ENCODE peak calls at places on chromosome 6, in six cellular contexts. One of them, this sample, is unnamed.

GRCh38 chr6:104714796-104715195 is 144.9 kb downstream of the HACE1 start:
- DNase-seq in amniotic stem cell: no peak
- DNase-seq in GM12864: no peak
- DNase-seq in stimulated activated CD4-positive, alpha-beta T cell treated with anti-CD3 and anti-CD28 coated beads, Interleukin-1b, Interleukin-23, amount 100 ng/mL, for 24 hours: no peak
- DNase-seq in transverse colon: no peak
- DNase-seq in AG08396: no peak
- DNase-seq in this sample: no peak

GRCh38 chr6:4883298-4883697 is 107.1 kb downstream of the CDYL start:
- DNase-seq in amniotic stem cell: no peak
- DNase-seq in GM12864: no peak
- DNase-seq in stimulated activated CD4-positive, alpha-beta T cell treated with anti-CD3 and anti-CD28 coated beads, Interleukin-1b, Interleukin-23, amount 100 ng/mL, for 24 hours: no peak
- DNase-seq in transverse colon: no peak
- DNase-seq in AG08396: no peak
- DNase-seq in this sample: no peak

GRCh38 chr6:73285674-73286283 is 22.8 kb upstream of the KHDC1 start:
- DNase-seq in amniotic stem cell: peak
- DNase-seq in GM12864: no peak
- DNase-seq in stimulated activated CD4-positive, alpha-beta T cell treated with anti-CD3 and anti-CD28 coated beads, Interleukin-1b, Interleukin-23, amount 100 ng/mL, for 24 hours: no peak
- DNase-seq in transverse colon: no peak
- DNase-seq in AG08396: peak
- DNase-seq in this sample: no peak

GRCh38 chr6:106253194-106253593 is 72.4 kb downstream of the ATG5 start:
- DNase-seq in amniotic stem cell: no peak
- DNase-seq in GM12864: no peak
- DNase-seq in stimulated activated CD4-positive, alpha-beta T cell treated with anti-CD3 and anti-CD28 coated beads, Interleukin-1b, Interleukin-23, amount 100 ng/mL, for 24 hours: no peak
- DNase-seq in transverse colon: no peak
- DNase-seq in AG08396: peak
- DNase-seq in this sample: no peak

GRCh38 chr6:127547215-127547614 is 28.1 kb upstream of the MTCL3 start:
- DNase-seq in amniotic stem cell: no peak
- DNase-seq in GM12864: no peak
- DNase-seq in stimulated activated CD4-positive, alpha-beta T cell treated with anti-CD3 and anti-CD28 coated beads, Interleukin-1b, Interleukin-23, amount 100 ng/mL, for 24 hours: no peak
- DNase-seq in transverse colon: no peak
- DNase-seq in AG08396: peak
- DNase-seq in this sample: no peak

GRCh38 chr6:133291671-133292070 is 50.5 kb downstream of the EYA4 start:
- DNase-seq in amniotic stem cell: no peak
- DNase-seq in GM12864: no peak
- DNase-seq in stimulated activated CD4-positive, alpha-beta T cell treated with anti-CD3 and anti-CD28 coated beads, Interleukin-1b, Interleukin-23, amount 100 ng/mL, for 24 hours: no peak
- DNase-seq in transverse colon: no peak
- DNase-seq in AG08396: no peak
- DNase-seq in this sample: no peak

GRCh38 chr6:5215181-5215580 is 45.6 kb downstream of the LYRM4 start:
- DNase-seq in amniotic stem cell: no peak
- DNase-seq in GM12864: no peak
- DNase-seq in stimulated activated CD4-positive, alpha-beta T cell treated with anti-CD3 and anti-CD28 coated beads, Interleukin-1b, Interleukin-23, amount 100 ng/mL, for 24 hours: no peak
- DNase-seq in transverse colon: no peak
- DNase-seq in AG08396: no peak
- DNase-seq in this sample: no peak

GRCh38 chr6:169792306-169793015 is 41.0 kb downstream of the ERMARD start:
- DNase-seq in amniotic stem cell: no peak
- DNase-seq in GM12864: no peak
- DNase-seq in stimulated activated CD4-positive, alpha-beta T cell treated with anti-CD3 and anti-CD28 coated beads, Interleukin-1b, Interleukin-23, amount 100 ng/mL, for 24 hours: no peak
- DNase-seq in transverse colon: no peak
- DNase-seq in AG08396: no peak
- DNase-seq in this sample: no peak

GRCh38 chr6:160358225-160359119 is 10.3 kb downstream of the SLC22A3 start:
- DNase-seq in amniotic stem cell: no peak
- DNase-seq in GM12864: no peak
- DNase-seq in stimulated activated CD4-positive, alpha-beta T cell treated with anti-CD3 and anti-CD28 coated beads, Interleukin-1b, Interleukin-23, amount 100 ng/mL, for 24 hours: no peak
- DNase-seq in transverse colon: no peak
- DNase-seq in AG08396: no peak
- DNase-seq in this sample: no peak

GRCh38 chr6:146542881-146543210 is 787 bp upstream of the RAB32 start:
- DNase-seq in amniotic stem cell: no peak
- DNase-seq in GM12864: no peak
- DNase-seq in stimulated activated CD4-positive, alpha-beta T cell treated with anti-CD3 and anti-CD28 coated beads, Interleukin-1b, Interleukin-23, amount 100 ng/mL, for 24 hours: no peak
- DNase-seq in transverse colon: no peak
- DNase-seq in AG08396: no peak
- DNase-seq in this sample: no peak

GRCh38 chr6:100382031-100382430 is 82.7 kb downstream of the SIM1 start:
- DNase-seq in amniotic stem cell: no peak
- DNase-seq in GM12864: no peak
- DNase-seq in stimulated activated CD4-positive, alpha-beta T cell treated with anti-CD3 and anti-CD28 coated beads, Interleukin-1b, Interleukin-23, amount 100 ng/mL, for 24 hours: no peak
- DNase-seq in transverse colon: no peak
- DNase-seq in AG08396: no peak
- DNase-seq in this sample: no peak

GRCh38 chr6:141208101-141208500 is 924.6 kb upstream of the GJE1 start:
- DNase-seq in amniotic stem cell: no peak
- DNase-seq in GM12864: no peak
- DNase-seq in stimulated activated CD4-positive, alpha-beta T cell treated with anti-CD3 and anti-CD28 coated beads, Interleukin-1b, Interleukin-23, amount 100 ng/mL, for 24 hours: no peak
- DNase-seq in transverse colon: no peak
- DNase-seq in AG08396: no peak
- DNase-seq in this sample: no peak

GRCh38 chr6:111113731-111114438 is 26.6 kb downstream of the SLC16A10 start:
- DNase-seq in amniotic stem cell: no peak
- DNase-seq in GM12864: no peak
- DNase-seq in stimulated activated CD4-positive, alpha-beta T cell treated with anti-CD3 and anti-CD28 coated beads, Interleukin-1b, Interleukin-23, amount 100 ng/mL, for 24 hours: peak
- DNase-seq in transverse colon: no peak
- DNase-seq in AG08396: no peak
- DNase-seq in this sample: no peak

GRCh38 chr6:129679250-129679649 is 30.7 kb downstream of the ARHGAP18 start:
- DNase-seq in amniotic stem cell: no peak
- DNase-seq in GM12864: no peak
- DNase-seq in stimulated activated CD4-positive, alpha-beta T cell treated with anti-CD3 and anti-CD28 coated beads, Interleukin-1b, Interleukin-23, amount 100 ng/mL, for 24 hours: no peak
- DNase-seq in transverse colon: no peak
- DNase-seq in AG08396: no peak
- DNase-seq in this sample: no peak